ENCODE peak calls at places on chromosomes 3 and 15, in eight cellular contexts. One of them, this sample, is unnamed.

GRCh38 chr15:91528811-91529210 is 324.7 kb upstream of the SLCO3A1 start:
- DNase-seq in AG04450: no peak
- DNase-seq in Karpas-422: no peak
- DNase-seq in substantia nigra: no peak
- DNase-seq in Panc1: no peak
- DNase-seq in aorta: no peak
- DNase-seq in Peyer's patch: no peak
- DNase-seq in GM23338: no peak
- DNase-seq in this sample: no peak

GRCh38 chr15:30904812-30905211 is 1.1 kb downstream of the FAN1 start:
- DNase-seq in AG04450: no peak
- DNase-seq in Karpas-422: no peak
- DNase-seq in substantia nigra: no peak
- DNase-seq in Panc1: no peak
- DNase-seq in aorta: no peak
- DNase-seq in Peyer's patch: no peak
- DNase-seq in GM23338: no peak
- DNase-seq in this sample: no peak

GRCh38 chr15:66287461-66288055 is 5.8 kb upstream of the DIS3L start:
- DNase-seq in AG04450: no peak
- DNase-seq in Karpas-422: peak; percentile 82
- DNase-seq in substantia nigra: no peak
- DNase-seq in Panc1: no peak
- DNase-seq in aorta: no peak
- DNase-seq in Peyer's patch: no peak
- DNase-seq in GM23338: peak; percentile 55
- DNase-seq in this sample: no peak

GRCh38 chr3:40226636-40227035 is 82.9 kb upstream of the EIF1B start:
- DNase-seq in AG04450: no peak
- DNase-seq in Karpas-422: no peak
- DNase-seq in substantia nigra: no peak
- DNase-seq in Panc1: no peak
- DNase-seq in aorta: no peak
- DNase-seq in Peyer's patch: no peak
- DNase-seq in GM23338: no peak
- DNase-seq in this sample: no peak

GRCh38 chr3:63067999-63068645 is 192.9 kb upstream of the CADPS start:
- DNase-seq in AG04450: no peak
- DNase-seq in Karpas-422: peak; percentile 79
- DNase-seq in substantia nigra: no peak
- DNase-seq in Panc1: no peak
- DNase-seq in aorta: no peak
- DNase-seq in Peyer's patch: no peak
- DNase-seq in GM23338: peak; percentile 80
- DNase-seq in this sample: no peak

GRCh38 chr3:102005551-102005950 is 156.2 kb downstream of the NFKBIZ start:
- DNase-seq in AG04450: no peak
- DNase-seq in Karpas-422: no peak
- DNase-seq in substantia nigra: no peak
- DNase-seq in Panc1: no peak
- DNase-seq in aorta: no peak
- DNase-seq in Peyer's patch: no peak
- DNase-seq in GM23338: no peak
- DNase-seq in this sample: no peak

GRCh38 chr3:107629556-107629955 is 106.8 kb downstream of the BBX start:
- DNase-seq in AG04450: no peak
- DNase-seq in Karpas-422: no peak
- DNase-seq in substantia nigra: no peak
- DNase-seq in Panc1: no peak
- DNase-seq in aorta: no peak
- DNase-seq in Peyer's patch: no peak
- DNase-seq in GM23338: no peak
- DNase-seq in this sample: no peak

GRCh38 chr15:85810075-85810474 is 15.3 kb upstream of the KLHL25 start:
- DNase-seq in AG04450: no peak
- DNase-seq in Karpas-422: no peak
- DNase-seq in substantia nigra: no peak
- DNase-seq in Panc1: no peak
- DNase-seq in aorta: no peak
- DNase-seq in Peyer's patch: no peak
- DNase-seq in GM23338: no peak
- DNase-seq in this sample: no peak

GRCh38 chr15:52164631-52165265 is 26.4 kb downstream of the GNB5 start:
- DNase-seq in AG04450: no peak
- DNase-seq in Karpas-422: peak; percentile 75
- DNase-seq in substantia nigra: no peak
- DNase-seq in Panc1: no peak
- DNase-seq in aorta: no peak
- DNase-seq in Peyer's patch: no peak
- DNase-seq in GM23338: no peak
- DNase-seq in this sample: no peak

GRCh38 chr15:78619022-78619950 is 1.5 kb downstream of the CHRNA3 start:
- DNase-seq in AG04450: no peak
- DNase-seq in Karpas-422: no peak
- DNase-seq in substantia nigra: no peak
- DNase-seq in Panc1: no peak
- DNase-seq in aorta: no peak
- DNase-seq in Peyer's patch: no peak
- DNase-seq in GM23338: peak; percentile 46
- DNase-seq in this sample: no peak

GRCh38 chr15:56739964-56740640 is 6.8 kb upstream of the ZNF280D start:
- DNase-seq in AG04450: no peak
- DNase-seq in Karpas-422: peak; percentile 78
- DNase-seq in substantia nigra: no peak
- DNase-seq in Panc1: no peak
- DNase-seq in aorta: no peak
- DNase-seq in Peyer's patch: no peak
- DNase-seq in GM23338: peak; percentile 83
- DNase-seq in this sample: no peak

GRCh38 chr3:71195492-71195891 is 388.0 kb downstream of the FOXP1 start:
- DNase-seq in AG04450: peak; percentile 63
- DNase-seq in Karpas-422: no peak
- DNase-seq in substantia nigra: no peak
- DNase-seq in Panc1: no peak
- DNase-seq in aorta: no peak
- DNase-seq in Peyer's patch: no peak
- DNase-seq in GM23338: no peak
- DNase-seq in this sample: no peak

GRCh38 chr15:39539973-39540558 is 40.8 kb upstream of the THBS1 start:
- DNase-seq in AG04450: no peak
- DNase-seq in Karpas-422: no peak
- DNase-seq in substantia nigra: no peak
- DNase-seq in Panc1: no peak
- DNase-seq in aorta: no peak
- DNase-seq in Peyer's patch: no peak
- DNase-seq in GM23338: no peak
- DNase-seq in this sample: no peak

GRCh38 chr3:176796371-176796770 is 400.9 kb downstream of the TBL1XR1 start:
- DNase-seq in AG04450: no peak
- DNase-seq in Karpas-422: no peak
- DNase-seq in substantia nigra: no peak
- DNase-seq in Panc1: no peak
- DNase-seq in aorta: no peak
- DNase-seq in Peyer's patch: no peak
- DNase-seq in GM23338: no peak
- DNase-seq in this sample: no peak

GRCh38 chr3:101925564-101925963 is 76.2 kb downstream of the NFKBIZ start:
- DNase-seq in AG04450: no peak
- DNase-seq in Karpas-422: no peak
- DNase-seq in substantia nigra: no peak
- DNase-seq in Panc1: peak; percentile 82
- DNase-seq in aorta: no peak
- DNase-seq in Peyer's patch: no peak
- DNase-seq in GM23338: no peak
- DNase-seq in this sample: no peak

GRCh38 chr3:133996996-133997395 is 32.7 kb downstream of the SLCO2A1 start:
- DNase-seq in AG04450: no peak
- DNase-seq in Karpas-422: no peak
- DNase-seq in substantia nigra: no peak
- DNase-seq in Panc1: no peak
- DNase-seq in aorta: no peak
- DNase-seq in Peyer's patch: no peak
- DNase-seq in GM23338: no peak
- DNase-seq in this sample: no peak

GRCh38 chr15:83380682-83381081 is 66.5 kb upstream of the SH3GL3 start:
- DNase-seq in AG04450: no peak
- DNase-seq in Karpas-422: peak; percentile 71
- DNase-seq in substantia nigra: no peak
- DNase-seq in Panc1: peak; percentile 8
- DNase-seq in aorta: no peak
- DNase-seq in Peyer's patch: no peak
- DNase-seq in GM23338: peak; percentile 34
- DNase-seq in this sample: peak; percentile 26

GRCh38 chr3:134483195-134483890 is 2.4 kb downstream of the ANAPC13 start:
- DNase-seq in AG04450: peak; percentile 46
- DNase-seq in Karpas-422: no peak
- DNase-seq in substantia nigra: no peak
- DNase-seq in Panc1: no peak
- DNase-seq in aorta: no peak
- DNase-seq in Peyer's patch: no peak
- DNase-seq in GM23338: no peak
- DNase-seq in this sample: no peak

GRCh38 chr15:88990185-88990679 is 77.1 kb upstream of the MFGE8 start:
- DNase-seq in AG04450: no peak
- DNase-seq in Karpas-422: no peak
- DNase-seq in substantia nigra: no peak
- DNase-seq in Panc1: no peak
- DNase-seq in aorta: no peak
- DNase-seq in Peyer's patch: no peak
- DNase-seq in GM23338: no peak
- DNase-seq in this sample: no peak
- H3K27ac ChIP-seq in AG04450: peak overlapping the region; percentile 82
- H3K27ac ChIP-seq in Karpas-422: no peak overlapping the region
- H3K27ac ChIP-seq in substantia nigra: no peak overlapping the region
- H3K27ac ChIP-seq in Panc1: peak overlapping the region; percentile 98
- H3K27ac ChIP-seq in aorta: no peak overlapping the region
- H3K27ac ChIP-seq in Peyer's patch: no peak overlapping the region
- H3K27ac ChIP-seq in GM23338: no peak overlapping the region
- H3K27ac ChIP-seq in this sample: no peak overlapping the region

GRCh38 chr3:97125902-97126499 is 311.6 kb downstream of the EPHA6 start:
- DNase-seq in AG04450: no peak
- DNase-seq in Karpas-422: no peak
- DNase-seq in substantia nigra: no peak
- DNase-seq in Panc1: no peak
- DNase-seq in aorta: no peak
- DNase-seq in Peyer's patch: no peak
- DNase-seq in GM23338: peak; percentile 83
- DNase-seq in this sample: no peak
- H3K27ac ChIP-seq in AG04450: no peak overlapping the region
- H3K27ac ChIP-seq in Karpas-422: no peak overlapping the region
- H3K27ac ChIP-seq in substantia nigra: no peak overlapping the region
- H3K27ac ChIP-seq in Panc1: no peak overlapping the region
- H3K27ac ChIP-seq in aorta: no peak overlapping the region
- H3K27ac ChIP-seq in Peyer's patch: no peak overlapping the region
- H3K27ac ChIP-seq in GM23338: peak overlapping the region; percentile 72
- H3K27ac ChIP-seq in this sample: no peak overlapping the region

GRCh38 chr3:29281265-29282228 is 676 bp downstream of the RBMS3 start:
- DNase-seq in AG04450: no peak
- DNase-seq in Karpas-422: no peak
- DNase-seq in substantia nigra: no peak
- DNase-seq in Panc1: no peak
- DNase-seq in aorta: peak; percentile 40
- DNase-seq in Peyer's patch: no peak
- DNase-seq in GM23338: no peak
- DNase-seq in this sample: no peak
- H3K27ac ChIP-seq in AG04450: peak overlapping the region; percentile 93
- H3K27ac ChIP-seq in Karpas-422: no peak overlapping the region
- H3K27ac ChIP-seq in substantia nigra: peak overlapping the region; percentile 35
- H3K27ac ChIP-seq in Panc1: peak overlapping the region; percentile 35
- H3K27ac ChIP-seq in aorta: peak overlapping the region; percentile 93
- H3K27ac ChIP-seq in Peyer's patch: peak overlapping the region; percentile 67
- H3K27ac ChIP-seq in GM23338: peak overlapping the region; percentile 94
- H3K27ac ChIP-seq in this sample: peak overlapping the region; percentile 52

DNA sequence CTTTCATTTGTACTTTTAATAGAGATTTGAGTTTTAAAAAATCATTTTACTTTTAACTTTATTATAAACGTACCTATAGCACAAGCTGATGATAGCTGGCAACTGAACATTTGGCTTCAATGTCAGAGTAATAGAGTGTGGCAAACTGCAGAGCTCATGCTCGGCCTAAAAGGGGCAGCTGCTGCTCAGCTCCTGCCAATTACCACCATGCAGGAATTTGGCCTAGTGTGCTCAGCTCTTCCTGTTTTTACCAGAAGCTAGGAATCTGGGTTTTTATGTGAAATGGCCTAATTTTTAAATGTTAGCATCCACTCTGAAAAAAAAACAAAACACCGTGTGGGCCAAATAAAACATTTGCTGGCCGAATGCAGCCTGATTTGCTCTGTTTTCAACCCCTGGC is 1.8 kb downstream of the IFT122 start:
- DNase-seq in AG04450: no peak
- DNase-seq in Karpas-422: no peak
- DNase-seq in substantia nigra: peak; percentile 5
- DNase-seq in Panc1: no peak
- DNase-seq in aorta: no peak
- DNase-seq in Peyer's patch: no peak
- DNase-seq in GM23338: no peak
- DNase-seq in this sample: no peak
- H3K27ac ChIP-seq in AG04450: peak overlapping the region; percentile 22
- H3K27ac ChIP-seq in Karpas-422: no peak overlapping the region
- H3K27ac ChIP-seq in substantia nigra: peak overlapping the region; percentile 26
- H3K27ac ChIP-seq in Panc1: peak overlapping the region; percentile 98
- H3K27ac ChIP-seq in aorta: peak overlapping the region; percentile 53
- H3K27ac ChIP-seq in Peyer's patch: no peak overlapping the region
- H3K27ac ChIP-seq in GM23338: no peak overlapping the region
- H3K27ac ChIP-seq in this sample: peak overlapping the region; percentile 95

GRCh38 chr3:142604940-142605339 is 8.7 kb downstream of the PLS1 start:
- DNase-seq in AG04450: no peak
- DNase-seq in Karpas-422: no peak
- DNase-seq in substantia nigra: no peak
- DNase-seq in Panc1: no peak
- DNase-seq in aorta: no peak
- DNase-seq in Peyer's patch: no peak
- DNase-seq in GM23338: no peak
- DNase-seq in this sample: no peak
- H3K27ac ChIP-seq in AG04450: no peak overlapping the region
- H3K27ac ChIP-seq in Karpas-422: no peak overlapping the region
- H3K27ac ChIP-seq in substantia nigra: no peak overlapping the region
- H3K27ac ChIP-seq in Panc1: no peak overlapping the region
- H3K27ac ChIP-seq in aorta: no peak overlapping the region
- H3K27ac ChIP-seq in Peyer's patch: no peak overlapping the region
- H3K27ac ChIP-seq in GM23338: no peak overlapping the region
- H3K27ac ChIP-seq in this sample: no peak overlapping the region

This sample was measured in caudate nucleus.